ENCODE peak calls at places on chromosomes 2 and 18, in four cellular contexts. H, W, I and V are unnamed samples.

GRCh38 chr2:65686928-65687521 is 254.6 kb upstream of the SPRED2 start:
- DNase-seq in H (no peak), W (no peak), I (no peak), V (no peak)

GRCh38 chr18:8814206-8814605 is 108.8 kb downstream of the MTCL1 start:
- DNase-seq in H (no peak), W (no peak), I (no peak), V (no peak)

GRCh38 chr2:178163395-178163794 is 30.9 kb upstream of the OSBPL6 start:
- DNase-seq in H (no peak), W (no peak), I (no peak), V (no peak)

GRCh38 chr2:32522770-32523169 is 105.1 kb upstream of the TTC27 start:
- DNase-seq in H (no peak), W (no peak), I (no peak), V (no peak)

GRCh38 chr2:85996591-85996990 is 107.8 kb upstream of the ST3GAL5 start:
- DNase-seq in H (peak; percentile 63), W (no peak), I (no peak), V (no peak)

GRCh38 chr2:110104025-110104771 is 11.4 kb downstream of the MALL start:
- DNase-seq in H (no peak), W (peak; percentile 83), I (peak; percentile 70), V (no peak)

GRCh38 chr2:112216158-112216557 is 38.7 kb downstream of the ZC3H8 start:
- DNase-seq in H (no peak), W (peak; percentile 31), I (no peak), V (no peak)

GRCh38 chr2:98927059-98927458 is 9.0 kb downstream of the CRACDL start:
- DNase-seq in H (no peak), W (no peak), I (no peak), V (no peak)

GRCh38 chr2:207929923-207930322 is 95.4 kb downstream of the PLEKHM3 start:
- DNase-seq in H (no peak), W (no peak), I (no peak), V (peak; percentile 26)

GRCh38 chr2:209629622-209630021 is 142.0 kb upstream of the UNC80 start:
- DNase-seq in H (no peak), W (no peak), I (no peak), V (no peak)

GRCh38 chr2:195559431-195559914 is 97.6 kb upstream of the SLC39A10 start:
- DNase-seq in H (no peak), W (no peak), I (peak; percentile 47), V (peak; percentile 62)

GRCh38 chr2:235523021-235523420 is 29.2 kb downstream of the AGAP1 start:
- DNase-seq in H (no peak), W (no peak), I (no peak), V (peak; percentile 6)

GRCh38 chr2:235529621-235530020 is 35.8 kb downstream of the AGAP1 start:
- DNase-seq in H (no peak), W (no peak), I (no peak), V (no peak)

GRCh38 chr2:235527806-235528480 is 34.1 kb downstream of the AGAP1 start:
- DNase-seq in H (no peak), W (no peak), I (no peak), V (no peak)

GRCh38 chr2:235523486-235524150 is 29.8 kb downstream of the AGAP1 start:
- DNase-seq in H (no peak), W (no peak), I (no peak), V (no peak)

GRCh38 chr2:235526166-235526565 is 32.3 kb downstream of the AGAP1 start:
- DNase-seq in H (no peak), W (no peak), I (no peak), V (no peak)
- H3K4me1 ChIP-seq in H (peaks cover 10% of the 10 kb centered on the region), W (no peaks in the 10 kb centered on the region), I (peaks cover 26% of the 10 kb centered on the region), V (no peaks in the 10 kb centered on the region)

GRCh38 chr2:203683421-203683820 is 23.0 kb upstream of the CD28 start:
- DNase-seq in H (no peak), W (no peak), I (no peak), V (no peak)
- H3K27ac ChIP-seq in H (peak overlapping the region; percentile 49), W (no peak overlapping the region), I (peak overlapping the region; percentile 96), V (peak overlapping the region; percentile 44)

DNA sequence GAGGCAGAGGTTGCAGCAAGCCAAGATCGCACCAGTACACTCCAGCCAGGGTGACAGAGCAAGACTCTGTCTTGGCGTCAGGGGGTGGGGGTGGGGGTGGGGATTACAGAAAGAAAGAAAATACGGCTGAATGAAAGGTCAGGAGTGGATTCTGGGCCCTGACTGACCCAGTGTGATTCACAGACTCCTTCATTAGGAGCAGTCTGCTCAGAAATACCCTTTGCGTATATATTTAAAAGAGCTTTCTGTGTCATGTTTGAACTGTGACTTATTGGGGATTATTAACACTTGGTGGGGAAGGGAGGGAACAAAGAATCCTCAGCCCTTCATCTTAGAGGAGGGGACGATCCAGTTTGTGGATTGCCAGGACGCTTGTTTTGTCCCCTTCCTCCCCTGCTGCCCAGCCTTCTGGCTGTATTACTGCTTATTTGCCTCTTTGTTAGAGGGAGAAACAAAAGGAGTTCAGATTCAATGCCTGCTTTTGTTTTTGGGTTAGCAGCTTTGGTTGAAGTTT is 118.2 kb downstream of the FMNL2 start:
- DNase-seq in H (no peak), W (no peak), I (no peak), V (no peak)
- H3K4me1 ChIP-seq in H (peaks cover 2% of the 10 kb centered on the region), W (peaks cover 18% of the 10 kb centered on the region), I (no peaks in the 10 kb centered on the region), V (no peaks in the 10 kb centered on the region)

DNA sequence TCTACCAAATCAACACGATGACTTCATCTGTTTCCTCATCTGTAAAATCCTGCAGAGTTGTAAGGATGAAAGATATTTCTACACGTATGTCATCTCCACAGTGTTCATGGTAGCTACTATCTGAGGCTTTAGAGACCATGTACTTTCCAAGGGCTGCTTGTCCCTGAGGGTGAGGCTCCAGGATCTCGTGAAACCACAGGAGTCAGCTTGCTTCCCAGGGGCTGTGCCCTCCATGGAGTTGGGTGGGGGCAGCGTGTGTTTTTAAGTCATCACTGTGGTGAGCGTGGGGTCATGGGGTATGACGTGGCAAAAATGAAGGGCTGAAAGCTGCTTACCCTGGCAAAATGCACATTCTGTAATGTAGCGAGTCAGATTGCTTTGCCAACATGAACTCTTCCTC is 81.6 kb downstream of the ASAP2 start:
- DNase-seq in H (no peak), W (peak; percentile 43), I (no peak), V (no peak)
- H3K27ac ChIP-seq in H (no peak overlapping the region), W (peak overlapping the region; percentile 86), I (no peak overlapping the region), V (no peak overlapping the region)

GRCh38 chr18:48833701-48834394 is 116.9 kb downstream of the SMAD7 start:
- DNase-seq in H (peak; percentile 18), W (no peak), I (no peak), V (peak; percentile 61)

GRCh38 chr18:48834421-48835011 is 116.2 kb downstream of the SMAD7 start:
- DNase-seq in H (peak; percentile 85), W (peak; percentile 71), I (peak; percentile 70), V (peak; percentile 69)

GRCh38 chr18:48831113-48831759 is 119.5 kb downstream of the SMAD7 start:
- DNase-seq in H (peak; percentile 8), W (no peak), I (no peak), V (no peak)

GRCh38 chr18:48831802-48832201 is 119.0 kb downstream of the SMAD7 start:
- DNase-seq in H (no peak), W (no peak), I (no peak), V (no peak)

GRCh38 chr18:48832961-48833700 is 117.6 kb downstream of the SMAD7 start:
- DNase-seq in H (peak; percentile 70), W (peak; percentile 46), I (peak; percentile 62), V (peak; percentile 74)
- H3K4me1 ChIP-seq in H (peaks cover 12% of the 10 kb centered on the region), W (peaks cover 44% of the 10 kb centered on the region), I (peaks cover 14% of the 10 kb centered on the region), V (peaks cover 18% of the 10 kb centered on the region)

GRCh38 chr2:45910473-45911060 is 259.1 kb downstream of the PRKCE start:
- DNase-seq in H (no peak), W (no peak), I (no peak), V (no peak)

GRCh38 chr2:45911503-45911902 is 260.0 kb downstream of the PRKCE start:
- DNase-seq in H (no peak), W (no peak), I (no peak), V (no peak)

GRCh38 chr2:45907592-45907991 is 256.1 kb downstream of the PRKCE start:
- DNase-seq in H (no peak), W (no peak), I (no peak), V (no peak)

GRCh38 chr2:45908316-45909150 is 257.1 kb downstream of the PRKCE start:
- DNase-seq in H (no peak), W (no peak), I (no peak), V (no peak)

DNA sequence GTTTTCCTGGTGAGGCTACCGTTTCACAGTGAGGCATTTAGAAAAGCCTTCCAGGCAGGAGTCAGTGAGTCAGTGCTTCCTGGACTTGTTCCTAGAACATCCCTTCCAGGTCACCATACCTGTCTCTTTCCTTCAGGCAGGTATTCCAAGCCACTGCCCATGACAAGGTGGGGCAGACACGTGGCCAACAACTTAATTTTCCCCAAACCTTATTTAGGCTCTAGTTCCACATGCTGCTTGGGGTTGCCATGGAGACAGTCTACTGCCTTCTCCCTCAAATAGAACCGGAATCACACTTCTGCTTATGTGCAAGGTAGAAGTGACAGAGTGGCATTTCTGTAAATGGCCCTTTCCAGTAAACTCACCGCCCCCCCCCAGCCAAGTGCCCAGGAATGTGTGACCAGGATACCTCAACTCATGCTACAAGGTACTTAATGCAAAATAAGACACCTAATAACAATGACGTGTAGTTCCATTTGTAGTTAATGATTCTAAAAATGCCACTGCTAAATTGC is 258.3 kb downstream of the PRKCE start:
- DNase-seq in H (no peak), W (no peak), I (peak; percentile 89), V (no peak)
- H3K27ac ChIP-seq in H (no peak overlapping the region), W (no peak overlapping the region), I (no peak overlapping the region), V (no peak overlapping the region)

GRCh38 chr2:28403388-28403956 is 10.8 kb downstream of the FOSL2 start:
- DNase-seq in H (no peak), W (no peak), I (no peak), V (no peak)
- H3K4me1 ChIP-seq in H (peaks cover 39% of the 10 kb centered on the region), W (peaks cover 100% of the 10 kb centered on the region), I (peaks cover 26% of the 10 kb centered on the region), V (peaks cover 50% of the 10 kb centered on the region)

DNA sequence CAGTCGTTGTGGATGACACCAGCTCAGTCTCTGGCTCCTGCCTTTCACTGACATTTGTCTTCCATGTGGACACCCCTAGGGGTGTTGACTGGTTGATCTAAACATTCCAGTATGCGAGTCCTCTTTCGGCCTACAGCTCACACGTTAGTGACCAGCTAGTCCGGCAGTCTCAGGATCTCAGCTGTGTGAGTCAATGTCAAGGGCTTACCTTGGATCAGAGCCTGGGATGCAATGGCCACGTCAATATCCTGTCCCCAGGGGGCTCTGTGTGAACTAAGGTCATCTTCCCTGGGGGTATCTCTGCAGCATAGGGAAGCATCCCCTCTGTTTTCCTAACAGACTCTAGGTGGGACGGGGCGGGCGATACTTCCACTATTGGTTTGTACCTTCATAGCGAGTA is 35.1 kb upstream of the YWHAQ start:
- DNase-seq in H (no peak), W (peak; percentile 68), I (no peak), V (no peak)
- H3K27ac ChIP-seq in H (no peak overlapping the region), W (peak overlapping the region; percentile 59), I (no peak overlapping the region), V (no peak overlapping the region)